ENCODE peak calls at places on chromosome 20, in six cellular contexts. T, G, Z, O, E and L are unnamed samples.

GRCh38 chr20:59412251-59412650 is 111.8 kb downstream of the EDN3 start:
- DNase-seq in T (no peak), G (no peak), Z (no peak), O (no peak), E (no peak), L (no peak)

GRCh38 chr20:58688838-58689237 is 3.8 kb upstream of the NPEPL1 start:
- DNase-seq in T (no peak), G (no peak), Z (no peak), O (no peak), E (no peak), L (no peak)

GRCh38 chr20:32314768-32315167 is 37.3 kb downstream of the KIF3B start:
- DNase-seq in T (no peak), G (no peak), Z (no peak), O (no peak), E (no peak), L (no peak)

GRCh38 chr20:63744574-63745423 is 5.2 kb downstream of the SLC2A4RG start:
- DNase-seq in T (no peak), G (no peak), Z (no peak), O (no peak), E (no peak), L (no peak)

GRCh38 chr20:63696628-63697356 is at the start of gene TNFRSF6B:
- DNase-seq in T (no peak), G (peak), Z (no peak), O (no peak), E (peak), L (no peak)

GRCh38 chr20:62742979-62743776 is 34.5 kb downstream of the NTSR1 start:
- DNase-seq in T (no peak), G (no peak), Z (no peak), O (no peak), E (peak), L (no peak)

GRCh38 chr20:20364747-20365558 is 3.0 kb upstream of the INSM1 start:
- DNase-seq in T (no peak), G (no peak), Z (no peak), O (peak), E (no peak), L (no peak)

GRCh38 chr20:24868396-24868927 is 80.6 kb upstream of the CST7 start:
- DNase-seq in T (no peak), G (no peak), Z (no peak), O (no peak), E (no peak), L (no peak)

GRCh38 chr20:4135385-4136077 is 120.2 kb upstream of the RNF24 start:
- DNase-seq in T (no peak), G (peak), Z (no peak), O (peak), E (peak), L (no peak)

GRCh38 chr20:49713779-49714712 is at the start of gene B4GALT5:
- DNase-seq in T (peak), G (no peak), Z (peak), O (peak), E (peak), L (peak)

GRCh38 chr20:43863821-43864544 is 50.7 kb upstream of the TOX2 start:
- DNase-seq in T (no peak), G (no peak), Z (no peak), O (no peak), E (peak), L (no peak)

GRCh38 chr20:35134900-35135299 is 12.2 kb downstream of the EDEM2 start:
- DNase-seq in T (no peak), G (no peak), Z (no peak), O (no peak), E (no peak), L (peak)

GRCh38 chr20:36802326-36803223 is 29.0 kb upstream of the DSN1 start:
- DNase-seq in T (no peak), G (no peak), Z (no peak), O (no peak), E (no peak), L (no peak)

GRCh38 chr20:49846206-49846807 is 33.7 kb downstream of the SLC9A8 start:
- DNase-seq in T (peak), G (peak), Z (peak), O (peak), E (no peak), L (no peak)

GRCh38 chr20:63092660-63093215 is 86.0 kb upstream of the BHLHE23 start:
- DNase-seq in T (no peak), G (no peak), Z (peak), O (no peak), E (peak), L (peak)

GRCh38 chr20:43669332-43669731 is 2.4 kb downstream of the MYBL2 start:
- DNase-seq in T (no peak), G (peak), Z (peak), O (no peak), E (no peak), L (no peak)

GRCh38 chr20:33649201-33649631 is 12.9 kb upstream of the C20orf144 start:
- DNase-seq in T (no peak), G (no peak), Z (no peak), O (no peak), E (no peak), L (peak)

GRCh38 chr20:51420111-51420510 is 122.4 kb downstream of the NFATC2 start:
- DNase-seq in T (no peak), G (peak), Z (no peak), O (no peak), E (no peak), L (no peak)

GRCh38 chr20:47818996-47819609 is 33.8 kb upstream of the SULF2 start:
- DNase-seq in T (no peak), G (no peak), Z (no peak), O (no peak), E (no peak), L (no peak)

GRCh38 chr20:12535316-12535715 is 473.5 kb upstream of the SPTLC3 start:
- DNase-seq in T (no peak), G (no peak), Z (no peak), O (no peak), E (no peak), L (no peak)

GRCh38 chr20:45345104-45345936 is 2.9 kb downstream of the SDC4 start:
- DNase-seq in T (no peak), G (peak), Z (no peak), O (peak), E (no peak), L (peak)

GRCh38 chr20:44287272-44288097 is 23.5 kb downstream of the FITM2 start:
- DNase-seq in T (no peak), G (no peak), Z (no peak), O (no peak), E (no peak), L (no peak)

GRCh38 chr20:52490715-52491430 is 299.3 kb upstream of the ZFP64 start:
- DNase-seq in T (no peak), G (peak), Z (no peak), O (no peak), E (no peak), L (no peak)

GRCh38 chr20:37298190-37298939 is 8.9 kb downstream of the MANBAL start:
- DNase-seq in T (no peak), G (no peak), Z (no peak), O (no peak), E (no peak), L (no peak)

GRCh38 chr20:10179574-10180298 is 38.9 kb upstream of the SNAP25 start:
- DNase-seq in T (no peak), G (no peak), Z (no peak), O (no peak), E (no peak), L (no peak)

GRCh38 chr20:18590163-18590562 is 2.3 kb downstream of the DTD1 start:
- DNase-seq in T (no peak), G (no peak), Z (no peak), O (no peak), E (no peak), L (no peak)